ENCODE peak calls at places on chromosomes 13 and 19, in six cellular contexts. H is esophagus squamous epithelium, O is Peyer's patch, K is body of pancreas, Z is K562, B is uterus. N is an unnamed sample.

GRCh38 chr13:33260168-33261098 is 25.1 kb downstream of the STARD13 start:
- DNase-seq in H (no peak), O (no peak), K (no peak), Z (no peak), B (no peak), N (no peak)

GRCh38 chr19:18735324-18735723 is 51.8 kb downstream of the CRTC1 start:
- DNase-seq in H (no peak), O (no peak), K (no peak), Z (no peak), B (no peak), N (no peak)

GRCh38 chr19:676343-677105 is at the start of gene FSTL3:
- DNase-seq in H (no peak), O (no peak), K (no peak), Z (peak; percentile 58), B (peak; percentile 58), N (no peak)

GRCh38 chr13:29452773-29453574 is 142.5 kb downstream of the SLC7A1 start:
- DNase-seq in H (no peak), O (no peak), K (no peak), Z (no peak), B (no peak), N (no peak)

GRCh38 chr19:1860133-1860775 is 3.1 kb downstream of the KLF16 start:
- DNase-seq in H (no peak), O (no peak), K (peak; percentile 51), Z (no peak), B (peak; percentile 74), N (no peak)

GRCh38 chr19:45676851-45677263 is 8.8 kb downstream of the GIPR start:
- DNase-seq in H (no peak), O (peak; percentile 51), K (peak; percentile 57), Z (no peak), B (no peak), N (no peak)

GRCh38 chr13:31234729-31235128 is 35.0 kb downstream of the B3GLCT start:
- DNase-seq in H (no peak), O (no peak), K (no peak), Z (no peak), B (no peak), N (no peak)

GRCh38 chr13:27172495-27172842 is 858 bp upstream of the USP12 start:
- DNase-seq in H (no peak), O (peak; percentile 40), K (no peak), Z (no peak), B (no peak), N (no peak)

GRCh38 chr19:999379-999719 is 870 bp upstream of the GRIN3B start:
- DNase-seq in H (no peak), O (no peak), K (no peak), Z (no peak), B (no peak), N (no peak)

GRCh38 chr13:102399791-102400618 is 1.8 kb downstream of the FGF14 start:
- DNase-seq in H (no peak), O (no peak), K (peak; percentile 27), Z (no peak), B (peak; percentile 15), N (no peak)

GRCh38 chr13:91375119-91375729 is 23.2 kb upstream of the GPC5 start:
- DNase-seq in H (no peak), O (no peak), K (no peak), Z (peak; percentile 79), B (no peak), N (no peak)

GRCh38 chr13:73090116-73090811 is 31.5 kb downstream of the KLF5 start:
- DNase-seq in H (no peak), O (no peak), K (no peak), Z (peak; percentile 15), B (no peak), N (peak; percentile 36)

GRCh38 chr19:16420781-16421386 is 50.9 kb downstream of the EPS15L1 start:
- DNase-seq in H (no peak), O (no peak), K (no peak), Z (no peak), B (no peak), N (no peak)

GRCh38 chr19:10655457-10656312 is 1.5 kb downstream of the ILF3 start:
- DNase-seq in H (no peak), O (no peak), K (peak; percentile 55), Z (peak; percentile 14), B (no peak), N (peak; percentile 38)
- H3K4me3 ChIP-seq in H (peak overlapping the region; percentile 95), O (peak overlapping the region; percentile 96), K (no peak overlapping the region), Z (peak overlapping the region; percentile 90), B (peak overlapping the region; percentile 95), N (peak overlapping the region; percentile 99)

GRCh38 chr19:57620673-57621348 is 6.8 kb downstream of the ZNF134 start:
- DNase-seq in H (no peak), O (no peak), K (no peak), Z (no peak), B (no peak), N (no peak)
- H3K9me3 ChIP-seq in H (peaks cover 26% of the 10 kb centered on the region), O (peaks cover 97% of the 10 kb centered on the region), K (no peaks in the 10 kb centered on the region), Z (peaks cover 46% of the 10 kb centered on the region), B (peaks cover 94% of the 10 kb centered on the region), N (peaks cover 14% of the 10 kb centered on the region)

GRCh38 chr19:46861691-46862503 is 1.1 kb downstream of the ARHGAP35 start:
- DNase-seq in H (no peak), O (no peak), K (peak; percentile 27), Z (peak; percentile 18), B (no peak), N (no peak)

GRCh38 chr19:46862504-46862835 is 1.7 kb downstream of the ARHGAP35 start:
- DNase-seq in H (no peak), O (no peak), K (no peak), Z (peak; percentile 15), B (no peak), N (no peak)

GRCh38 chr19:46859637-46860124 is 1.1 kb upstream of the ARHGAP35 start:
- DNase-seq in H (no peak), O (no peak), K (peak; percentile 68), Z (peak; percentile 43), B (peak; percentile 78), N (no peak)

GRCh38 chr19:46860846-46861690 is at the start of gene ARHGAP35:
- DNase-seq in H (no peak), O (no peak), K (peak; percentile 40), Z (peak; percentile 88), B (peak; percentile 43), N (no peak)

DNA sequence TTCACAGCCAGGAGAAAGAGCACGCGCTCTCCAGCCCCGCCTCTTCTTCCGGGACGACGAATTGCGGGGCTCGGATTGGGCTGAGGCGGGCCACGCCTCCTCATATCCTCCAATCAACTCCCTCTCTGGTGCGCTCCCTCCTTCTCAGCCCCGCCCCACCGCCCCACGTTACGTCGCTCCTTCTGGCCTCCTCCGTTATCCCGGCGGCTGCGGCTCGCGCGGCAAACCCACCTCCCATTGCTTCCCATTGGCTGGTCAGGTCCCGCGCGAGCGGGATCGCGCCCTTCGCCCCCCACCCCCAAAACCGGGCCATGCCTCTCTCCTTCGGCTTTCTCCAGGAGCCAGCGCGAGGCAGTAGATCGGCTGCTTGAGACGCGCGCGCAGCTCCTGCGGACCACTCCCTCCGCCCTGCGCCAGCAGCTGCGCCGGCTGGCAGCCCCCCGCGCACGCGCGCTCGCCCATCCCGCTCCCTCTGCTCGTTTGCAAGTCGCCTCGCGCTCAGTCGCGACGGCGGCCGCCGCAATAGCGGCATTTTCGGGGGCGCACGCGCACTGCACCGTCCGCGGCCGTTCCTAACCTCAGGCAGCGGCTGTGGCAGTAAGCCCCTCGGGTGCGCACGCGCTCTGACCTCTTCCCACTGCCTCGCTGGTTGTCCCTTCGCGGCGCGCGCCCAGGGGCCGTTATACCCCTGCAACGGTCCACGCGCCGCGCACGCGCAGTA is 512 bp upstream of the ARHGAP35 start:
- DNase-seq in H (peak; percentile 87), O (peak; percentile 97), K (peak; percentile 98), Z (peak; percentile 93), B (peak; percentile 97), N (peak; percentile 98)
- TF ChIP-seq POLR2A in H (peak; percentile 74), O (peak; percentile 62), K (peak; percentile 73), Z (peak; percentile 95), B (peak; percentile 43), N (peak; percentile 40)

DNA sequence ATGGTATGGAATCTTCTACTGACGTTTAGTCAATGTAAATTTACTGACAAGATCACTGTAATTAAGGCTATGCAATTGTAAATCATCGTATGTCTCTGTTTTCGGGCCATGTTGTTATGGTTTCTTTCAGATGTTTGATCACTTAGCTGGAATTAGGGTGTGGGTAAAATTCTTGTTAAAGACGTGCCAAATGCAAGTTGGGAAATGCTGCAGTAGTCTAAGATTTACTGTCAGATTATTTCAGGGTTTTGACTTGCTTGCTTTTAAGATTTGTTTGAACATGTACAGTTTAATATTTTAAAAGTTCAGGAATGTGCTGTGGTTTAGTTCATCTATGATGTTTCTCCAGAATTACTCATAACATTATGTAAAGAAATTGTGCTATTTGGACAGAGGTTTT is 10.8 kb downstream of the NDFIP2 start:
- DNase-seq in H (no peak), O (no peak), K (no peak), Z (no peak), B (no peak), N (no peak)
- H3K4me3 ChIP-seq in H (peak overlapping the region; percentile 7), O (no peak overlapping the region), K (no peak overlapping the region), Z (no peak overlapping the region), B (no peak overlapping the region), N (no peak overlapping the region)

DNA sequence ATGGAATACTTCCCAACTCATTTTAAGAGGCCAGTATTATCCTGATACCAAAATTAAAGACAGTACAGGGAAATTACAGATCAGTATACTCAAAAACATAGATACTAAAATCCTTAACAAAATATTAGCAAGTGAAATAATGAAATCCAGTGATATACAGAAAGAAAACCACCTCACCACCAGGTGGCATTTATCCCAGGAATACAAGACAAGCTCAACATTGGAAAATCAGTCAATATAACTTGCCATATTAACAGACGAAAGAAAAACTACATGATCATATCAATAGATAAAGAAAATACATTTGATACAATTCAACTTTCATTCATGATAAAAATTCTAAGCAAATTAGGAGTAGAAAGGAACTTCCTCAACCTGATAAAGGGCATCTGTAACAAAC is 6.7 kb upstream of the GNA15 start:
- DNase-seq in H (no peak), O (no peak), K (no peak), Z (no peak), B (no peak), N (peak; percentile 41)
- H3K9me3 ChIP-seq in H (no peaks in the 10 kb centered on the region), O (no peaks in the 10 kb centered on the region), K (no peaks in the 10 kb centered on the region), Z (no peaks in the 10 kb centered on the region), B (no peaks in the 10 kb centered on the region), N (no peaks in the 10 kb centered on the region)

GRCh38 chr19:7636691-7637373 is at the start of gene STXBP2:
- DNase-seq in H (peak; percentile 40), O (peak; percentile 91), K (peak; percentile 93), Z (peak; percentile 95), B (peak; percentile 34), N (peak; percentile 86)
- TF ChIP-seq POLR2A in H (no peak), O (peak; percentile 76), K (peak; percentile 64), Z (peak; percentile 78), B (no peak), N (peak; percentile 83)

GRCh38 chr19:41186971-41187883 is 5.8 kb upstream of the CYP2S1 start:
- DNase-seq in H (no peak), O (no peak), K (no peak), Z (no peak), B (no peak), N (no peak)
- H3K4me3 ChIP-seq in H (no peak overlapping the region), O (no peak overlapping the region), K (no peak overlapping the region), Z (no peak overlapping the region), B (no peak overlapping the region), N (no peak overlapping the region)

GRCh38 chr19:53647350-53647749 is 15.6 kb downstream of the DPRX start:
- DNase-seq in H (no peak), O (no peak), K (no peak), Z (no peak), B (no peak), N (no peak)
- H3K9me3 ChIP-seq in H (no peaks in the 10 kb centered on the region), O (peaks cover 16% of the 10 kb centered on the region), K (no peaks in the 10 kb centered on the region), Z (no peaks in the 10 kb centered on the region), B (no peaks in the 10 kb centered on the region), N (no peaks in the 10 kb centered on the region)

GRCh38 chr13:42048625-42049453 is at the start of gene DGKH:
- DNase-seq in H (no peak), O (peak; percentile 60), K (peak; percentile 81), Z (peak; percentile 83), B (peak; percentile 87), N (peak; percentile 83)
- TF ChIP-seq POLR2A in H (peak; percentile 16), O (peak; percentile 34), K (no peak), Z (peak; percentile 69), B (peak; percentile 23), N (peak; percentile 81)

N was measured in prostate gland.